ENCODE peak calls at places on chromosomes 5 and 9, in eight cellular contexts. X is NCI-H2171; I is stimulated activated CD4-positive, alpha-beta T cell treated with anti-CD3 and anti-CD28 coated beads, Interleukin-2, amount 100 ng/mL, for 48 hours; P is activated CD4-positive, alpha-beta T cell treated with anti-CD3 and anti-CD28 coated beads, Interleukin-2, amount 50 U/mL, for 4 hours; M is AG04449; H is MCF 10A; G is CD14-positive monocyte; Y is CD8-positive, alpha-beta memory T cell. E is an unnamed sample.

GRCh38 chr5:3303777-3304176 is 291.9 kb upstream of the IRX1 start:
- DNase-seq in X (no peak), I (no peak), P (no peak), M (no peak), H (no peak), G (no peak), Y (no peak), E (no peak)

GRCh38 chr9:124285903-124286291 is 28.1 kb downstream of the NEK6 start:
- DNase-seq in X (no peak), I (no peak), P (no peak), M (peak; percentile 91), H (no peak), G (peak; percentile 92), Y (no peak), E (peak; percentile 60)

GRCh38 chr5:107570805-107571531 is 99.8 kb downstream of the EFNA5 start:
- DNase-seq in X (no peak), I (peak; percentile 14), P (no peak), M (no peak), H (peak; percentile 67), G (no peak), Y (no peak), E (peak; percentile 33)

GRCh38 chr9:91814681-91815212 is 135.3 kb downstream of the ROR2 start:
- DNase-seq in X (no peak), I (no peak), P (no peak), M (no peak), H (no peak), G (no peak), Y (no peak), E (no peak)

GRCh38 chr5:83472508-83473343 is 1.2 kb downstream of the VCAN start:
- DNase-seq in X (no peak), I (no peak), P (no peak), M (no peak), H (no peak), G (peak; percentile 49), Y (no peak), E (peak; percentile 28)

GRCh38 chr5:151079838-151080619 is 805 bp downstream of the TNIP1 start:
- DNase-seq in X (no peak), I (no peak), P (no peak), M (no peak), H (peak; percentile 71), G (no peak), Y (no peak), E (no peak)

GRCh38 chr5:123807177-123807900 is 295.4 kb downstream of the CSNK1G3 start:
- DNase-seq in X (no peak), I (no peak), P (no peak), M (peak; percentile 28), H (no peak), G (no peak), Y (no peak), E (no peak)

GRCh38 chr5:159133041-159133741 is 33.5 kb upstream of the EBF1 start:
- DNase-seq in X (no peak), I (no peak), P (no peak), M (peak; percentile 40), H (peak; percentile 80), G (no peak), Y (no peak), E (no peak)

GRCh38 chr9:111621895-111622480 is 9.1 kb upstream of the DNAJC25 start:
- DNase-seq in X (no peak), I (no peak), P (no peak), M (no peak), H (peak; percentile 58), G (no peak), Y (no peak), E (no peak)

GRCh38 chr5:149356391-149356790 is 1.5 kb upstream of the PCYOX1L start:
- DNase-seq in X (no peak), I (no peak), P (no peak), M (no peak), H (peak; percentile 16), G (no peak), Y (no peak), E (no peak)

GRCh38 chr9:130527651-130528310 is 51.6 kb upstream of the FUBP3 start:
- DNase-seq in X (no peak), I (no peak), P (no peak), M (no peak), H (no peak), G (no peak), Y (no peak), E (no peak)

GRCh38 chr5:68180286-68181038 is 35.1 kb upstream of the PIK3R1 start:
- DNase-seq in X (no peak), I (no peak), P (no peak), M (no peak), H (no peak), G (no peak), Y (no peak), E (no peak)

GRCh38 chr5:61281686-61282085 is 50.4 kb upstream of the ZSWIM6 start:
- DNase-seq in X (no peak), I (no peak), P (no peak), M (no peak), H (no peak), G (no peak), Y (no peak), E (no peak)

GRCh38 chr5:36876965-36877666 is 547 bp downstream of the NIPBL start:
- DNase-seq in X (peak; percentile 72), I (peak; percentile 48), P (peak; percentile 41), M (no peak), H (peak; percentile 65), G (peak; percentile 51), Y (peak; percentile 37), E (peak; percentile 70)

GRCh38 chr9:123434619-123435240 is 78.7 kb downstream of the CRB2 start:
- DNase-seq in X (no peak), I (no peak), P (no peak), M (no peak), H (no peak), G (no peak), Y (no peak), E (no peak)

GRCh38 chr9:89022071-89022721 is 30.9 kb downstream of the S1PR3 start:
- DNase-seq in X (no peak), I (no peak), P (no peak), M (no peak), H (no peak), G (no peak), Y (no peak), E (no peak)

GRCh38 chr5:96257904-96258303 is 175.1 kb downstream of the PCSK1 start:
- DNase-seq in X (no peak), I (no peak), P (no peak), M (peak; percentile 23), H (no peak), G (no peak), Y (no peak), E (no peak)

GRCh38 chr5:87954121-87954520 is 314.5 kb downstream of the TMEM161B start:
- DNase-seq in X (no peak), I (no peak), P (no peak), M (no peak), H (no peak), G (no peak), Y (no peak), E (no peak)

GRCh38 chr9:121071356-121071755 is 3.4 kb upstream of the CNTRL start:
- DNase-seq in X (no peak), I (no peak), P (no peak), M (no peak), H (no peak), G (no peak), Y (no peak), E (peak; percentile 22)

GRCh38 chr5:86979801-86980510 is 287.7 kb upstream of the RASA1 start:
- DNase-seq in X (no peak), I (no peak), P (no peak), M (peak; percentile 7), H (peak; percentile 63), G (peak; percentile 50), Y (no peak), E (no peak)

GRCh38 chr5:135535820-135536801 is at the start of gene NEUROG1:
- DNase-seq in X (peak; percentile 30), I (no peak), P (no peak), M (no peak), H (no peak), G (no peak), Y (no peak), E (no peak)